ENCODE peak calls at places on chromosomes 13 and 19, in six cellular contexts. One of them, this sample, is unnamed.

GRCh38 chr13:28679628-28680027 is 20.7 kb downstream of the POMP start:
- DNase-seq in AG09309: no peak
- DNase-seq in LHCN-M2: peak
- DNase-seq in T follicular helper cell: no peak
- DNase-seq in activated CD4-positive, alpha-beta T cell treated with anti-CD3 and anti-CD28 coated beads, Interleukin-2, amount 50 U/mL, for 4 hours: no peak
- DNase-seq in CD4-positive, alpha-beta memory T cell: no peak
- DNase-seq in this sample: no peak

GRCh38 chr13:48232420-48233096 is 448 bp upstream of the ITM2B start:
- DNase-seq in AG09309: no peak
- DNase-seq in LHCN-M2: no peak
- DNase-seq in T follicular helper cell: no peak
- DNase-seq in activated CD4-positive, alpha-beta T cell treated with anti-CD3 and anti-CD28 coated beads, Interleukin-2, amount 50 U/mL, for 4 hours: peak
- DNase-seq in CD4-positive, alpha-beta memory T cell: no peak
- DNase-seq in this sample: no peak

GRCh38 chr19:51772977-51773376 is 12.0 kb downstream of the FPR2 start:
- DNase-seq in AG09309: no peak
- DNase-seq in LHCN-M2: no peak
- DNase-seq in T follicular helper cell: no peak
- DNase-seq in activated CD4-positive, alpha-beta T cell treated with anti-CD3 and anti-CD28 coated beads, Interleukin-2, amount 50 U/mL, for 4 hours: no peak
- DNase-seq in CD4-positive, alpha-beta memory T cell: no peak
- DNase-seq in this sample: no peak

GRCh38 chr19:6728346-6728745 is 7.9 kb upstream of the C3 start:
- DNase-seq in AG09309: no peak
- DNase-seq in LHCN-M2: no peak
- DNase-seq in T follicular helper cell: no peak
- DNase-seq in activated CD4-positive, alpha-beta T cell treated with anti-CD3 and anti-CD28 coated beads, Interleukin-2, amount 50 U/mL, for 4 hours: no peak
- DNase-seq in CD4-positive, alpha-beta memory T cell: no peak
- DNase-seq in this sample: no peak

GRCh38 chr13:42041017-42041683 is 7.3 kb upstream of the DGKH start:
- DNase-seq in AG09309: no peak
- DNase-seq in LHCN-M2: peak
- DNase-seq in T follicular helper cell: no peak
- DNase-seq in activated CD4-positive, alpha-beta T cell treated with anti-CD3 and anti-CD28 coated beads, Interleukin-2, amount 50 U/mL, for 4 hours: peak
- DNase-seq in CD4-positive, alpha-beta memory T cell: peak
- DNase-seq in this sample: peak

GRCh38 chr13:25462301-25463125 is 90.7 kb downstream of the ATP8A2 start:
- DNase-seq in AG09309: no peak
- DNase-seq in LHCN-M2: no peak
- DNase-seq in T follicular helper cell: no peak
- DNase-seq in activated CD4-positive, alpha-beta T cell treated with anti-CD3 and anti-CD28 coated beads, Interleukin-2, amount 50 U/mL, for 4 hours: no peak
- DNase-seq in CD4-positive, alpha-beta memory T cell: no peak
- DNase-seq in this sample: no peak

GRCh38 chr13:60696602-60697001 is 299.6 kb downstream of the TDRD3 start:
- DNase-seq in AG09309: no peak
- DNase-seq in LHCN-M2: no peak
- DNase-seq in T follicular helper cell: no peak
- DNase-seq in activated CD4-positive, alpha-beta T cell treated with anti-CD3 and anti-CD28 coated beads, Interleukin-2, amount 50 U/mL, for 4 hours: no peak
- DNase-seq in CD4-positive, alpha-beta memory T cell: no peak
- DNase-seq in this sample: no peak

GRCh38 chr19:16033721-16034120 is 42.6 kb upstream of the TPM4 start:
- DNase-seq in AG09309: no peak
- DNase-seq in LHCN-M2: no peak
- DNase-seq in T follicular helper cell: no peak
- DNase-seq in activated CD4-positive, alpha-beta T cell treated with anti-CD3 and anti-CD28 coated beads, Interleukin-2, amount 50 U/mL, for 4 hours: no peak
- DNase-seq in CD4-positive, alpha-beta memory T cell: no peak
- DNase-seq in this sample: no peak

GRCh38 chr19:6572217-6572616 is 18.7 kb downstream of the CD70 start:
- DNase-seq in AG09309: no peak
- DNase-seq in LHCN-M2: no peak
- DNase-seq in T follicular helper cell: no peak
- DNase-seq in activated CD4-positive, alpha-beta T cell treated with anti-CD3 and anti-CD28 coated beads, Interleukin-2, amount 50 U/mL, for 4 hours: no peak
- DNase-seq in CD4-positive, alpha-beta memory T cell: no peak
- DNase-seq in this sample: no peak

GRCh38 chr13:114319441-114319871 is 5.2 kb downstream of the CHAMP1 start:
- DNase-seq in AG09309: peak
- DNase-seq in LHCN-M2: peak
- DNase-seq in T follicular helper cell: no peak
- DNase-seq in activated CD4-positive, alpha-beta T cell treated with anti-CD3 and anti-CD28 coated beads, Interleukin-2, amount 50 U/mL, for 4 hours: no peak
- DNase-seq in CD4-positive, alpha-beta memory T cell: no peak
- DNase-seq in this sample: no peak

GRCh38 chr19:6058411-6059201 is 51.7 kb downstream of the RFX2 start:
- DNase-seq in AG09309: no peak
- DNase-seq in LHCN-M2: no peak
- DNase-seq in T follicular helper cell: no peak
- DNase-seq in activated CD4-positive, alpha-beta T cell treated with anti-CD3 and anti-CD28 coated beads, Interleukin-2, amount 50 U/mL, for 4 hours: no peak
- DNase-seq in CD4-positive, alpha-beta memory T cell: no peak
- DNase-seq in this sample: no peak

GRCh38 chr19:17865364-17866311 is 5.9 kb downstream of the RPL18A start:
- DNase-seq in AG09309: no peak
- DNase-seq in LHCN-M2: no peak
- DNase-seq in T follicular helper cell: no peak
- DNase-seq in activated CD4-positive, alpha-beta T cell treated with anti-CD3 and anti-CD28 coated beads, Interleukin-2, amount 50 U/mL, for 4 hours: no peak
- DNase-seq in CD4-positive, alpha-beta memory T cell: no peak
- DNase-seq in this sample: peak

GRCh38 chr13:26272621-26273020 is 18.7 kb downstream of the CDK8 start:
- DNase-seq in AG09309: no peak
- DNase-seq in LHCN-M2: no peak
- DNase-seq in T follicular helper cell: no peak
- DNase-seq in activated CD4-positive, alpha-beta T cell treated with anti-CD3 and anti-CD28 coated beads, Interleukin-2, amount 50 U/mL, for 4 hours: no peak
- DNase-seq in CD4-positive, alpha-beta memory T cell: no peak
- DNase-seq in this sample: no peak

GRCh38 chr19:7639863-7640348 is 3.0 kb downstream of the STXBP2 start:
- DNase-seq in AG09309: no peak
- DNase-seq in LHCN-M2: no peak
- DNase-seq in T follicular helper cell: no peak
- DNase-seq in activated CD4-positive, alpha-beta T cell treated with anti-CD3 and anti-CD28 coated beads, Interleukin-2, amount 50 U/mL, for 4 hours: no peak
- DNase-seq in CD4-positive, alpha-beta memory T cell: no peak
- DNase-seq in this sample: no peak

GRCh38 chr19:35673121-35673804 is 6.9 kb downstream of the UPK1A start:
- DNase-seq in AG09309: peak
- DNase-seq in LHCN-M2: peak
- DNase-seq in T follicular helper cell: no peak
- DNase-seq in activated CD4-positive, alpha-beta T cell treated with anti-CD3 and anti-CD28 coated beads, Interleukin-2, amount 50 U/mL, for 4 hours: peak
- DNase-seq in CD4-positive, alpha-beta memory T cell: peak
- DNase-seq in this sample: peak

GRCh38 chr19:1945899-1946298 is 4.9 kb downstream of the CSNK1G2 start:
- DNase-seq in AG09309: no peak
- DNase-seq in LHCN-M2: no peak
- DNase-seq in T follicular helper cell: peak
- DNase-seq in activated CD4-positive, alpha-beta T cell treated with anti-CD3 and anti-CD28 coated beads, Interleukin-2, amount 50 U/mL, for 4 hours: no peak
- DNase-seq in CD4-positive, alpha-beta memory T cell: no peak
- DNase-seq in this sample: no peak